ENCODE peak calls at places on chromosome 6, in five cellular contexts. One of them, this sample, is unnamed.

GRCh38 chr6:52724041-52724405 is 39.3 kb downstream of the GSTA2 start:
- DNase-seq in amniotic stem cell: no peak
- DNase-seq in aorta: peak
- DNase-seq in T-helper 9 cell: no peak
- DNase-seq in head of caudate nucleus: no peak
- DNase-seq in this sample: no peak

GRCh38 chr6:54142889-54143519 is 31.8 kb downstream of the MLIP start:
- DNase-seq in head of caudate nucleus: no peak
- DNase-seq in aorta: no peak
- DNase-seq in T-helper 9 cell: no peak
- DNase-seq in amniotic stem cell: no peak
- DNase-seq in this sample: no peak

GRCh38 chr6:47061631-47062300 is 19.6 kb upstream of the ADGRF1 start:
- DNase-seq in aorta: peak
- DNase-seq in amniotic stem cell: no peak
- DNase-seq in T-helper 9 cell: no peak
- DNase-seq in head of caudate nucleus: peak
- DNase-seq in this sample: no peak

GRCh38 chr6:125751334-125751916 is 2.0 kb downstream of the HEY2 start:
- DNase-seq in T-helper 9 cell: no peak
- DNase-seq in amniotic stem cell: no peak
- DNase-seq in head of caudate nucleus: no peak
- DNase-seq in aorta: no peak
- DNase-seq in this sample: no peak

GRCh38 chr6:126182650-126183311 is 157.1 kb upstream of the CENPW start:
- DNase-seq in T-helper 9 cell: no peak
- DNase-seq in aorta: no peak
- DNase-seq in head of caudate nucleus: no peak
- DNase-seq in amniotic stem cell: no peak
- DNase-seq in this sample: no peak

GRCh38 chr6:142421285-142422202 is 119.7 kb downstream of the ADGRG6 start:
- DNase-seq in aorta: no peak
- DNase-seq in T-helper 9 cell: no peak
- DNase-seq in amniotic stem cell: no peak
- DNase-seq in head of caudate nucleus: no peak
- DNase-seq in this sample: no peak

GRCh38 chr6:11432713-11433450 is 104.7 kb upstream of the TMEM170B start:
- DNase-seq in T-helper 9 cell: no peak
- DNase-seq in aorta: no peak
- DNase-seq in head of caudate nucleus: no peak
- DNase-seq in amniotic stem cell: peak
- DNase-seq in this sample: no peak

GRCh38 chr6:33008944-33009861 is at the start of gene HLA-DOA:
- DNase-seq in aorta: peak
- DNase-seq in amniotic stem cell: no peak
- DNase-seq in head of caudate nucleus: no peak
- DNase-seq in T-helper 9 cell: no peak
- DNase-seq in this sample: no peak

GRCh38 chr6:31738048-31738979 is 1.5 kb upstream of the MSH5 start:
- DNase-seq in aorta: peak
- DNase-seq in T-helper 9 cell: peak
- DNase-seq in amniotic stem cell: peak
- DNase-seq in head of caudate nucleus: no peak
- DNase-seq in this sample: no peak

GRCh38 chr6:117481278-117481925 is 1.1 kb upstream of the DCBLD1 start:
- DNase-seq in T-helper 9 cell: peak
- DNase-seq in amniotic stem cell: no peak
- DNase-seq in aorta: no peak
- DNase-seq in head of caudate nucleus: no peak
- DNase-seq in this sample: no peak

GRCh38 chr6:27374824-27375612 is 13.5 kb upstream of the ZNF391 start:
- DNase-seq in T-helper 9 cell: peak
- DNase-seq in head of caudate nucleus: peak
- DNase-seq in amniotic stem cell: no peak
- DNase-seq in aorta: peak
- DNase-seq in this sample: peak

GRCh38 chr6:37956711-37957110 is 137.2 kb downstream of the ZFAND3 start:
- DNase-seq in aorta: no peak
- DNase-seq in amniotic stem cell: no peak
- DNase-seq in head of caudate nucleus: no peak
- DNase-seq in T-helper 9 cell: no peak
- DNase-seq in this sample: no peak

GRCh38 chr6:33699739-33700138 is 11.8 kb downstream of the UQCC2 start:
- DNase-seq in T-helper 9 cell: no peak
- DNase-seq in head of caudate nucleus: no peak
- DNase-seq in amniotic stem cell: no peak
- DNase-seq in aorta: no peak
- DNase-seq in this sample: no peak

GRCh38 chr6:137432054-137432545 is 62.1 kb downstream of the OLIG3 start:
- DNase-seq in head of caudate nucleus: no peak
- DNase-seq in T-helper 9 cell: no peak
- DNase-seq in aorta: no peak
- DNase-seq in amniotic stem cell: no peak
- DNase-seq in this sample: no peak

GRCh38 chr6:10141756-10142443 is 273.0 kb downstream of the TFAP2A start:
- DNase-seq in T-helper 9 cell: no peak
- DNase-seq in aorta: no peak
- DNase-seq in amniotic stem cell: no peak
- DNase-seq in head of caudate nucleus: no peak
- DNase-seq in this sample: no peak

GRCh38 chr6:117298941-117299340 is 33.6 kb downstream of the VGLL2 start:
- DNase-seq in aorta: no peak
- DNase-seq in amniotic stem cell: no peak
- DNase-seq in head of caudate nucleus: no peak
- DNase-seq in T-helper 9 cell: no peak
- DNase-seq in this sample: no peak

GRCh38 chr6:141492885-141493284 is 639.8 kb upstream of the GJE1 start:
- DNase-seq in head of caudate nucleus: no peak
- DNase-seq in amniotic stem cell: no peak
- DNase-seq in aorta: no peak
- DNase-seq in T-helper 9 cell: no peak
- DNase-seq in this sample: no peak

GRCh38 chr6:169976301-169977081 is 225.1 kb downstream of the ERMARD start:
- DNase-seq in head of caudate nucleus: no peak
- DNase-seq in T-helper 9 cell: no peak
- DNase-seq in amniotic stem cell: no peak
- DNase-seq in aorta: peak
- DNase-seq in this sample: no peak

GRCh38 chr6:39496951-39497350 is 174.4 kb upstream of the KCNK16 start:
- DNase-seq in T-helper 9 cell: no peak
- DNase-seq in aorta: peak
- DNase-seq in amniotic stem cell: no peak
- DNase-seq in head of caudate nucleus: no peak
- DNase-seq in this sample: no peak